ENCODE peak calls at places on chromosomes 13 and 19, in four cellular contexts. D is activated gamma-delta T cell treated with Interleukin-2 at 50 U/mL for 16 hours, W is mesenchymal stem cell, Z is fibroblast of the conjunctiva. U is an unnamed sample.

GRCh38 chr13:80924596-80924995 is 583.7 kb upstream of the SPRY2 start:
- DNase-seq in Z (no peak), W (peak), D (no peak), U (no peak)

GRCh38 chr19:46860846-46861690 is at the start of gene ARHGAP35:
- DNase-seq in W (no peak), Z (no peak), D (no peak), U (peak)

GRCh38 chr13:32426191-32426980 is 1.5 kb downstream of the N4BP2L1 start:
- DNase-seq in D (peak), W (peak), Z (no peak), U (no peak)

GRCh38 chr19:39237200-39238184 is 7.3 kb downstream of the IFNL3 start:
- DNase-seq in D (peak), Z (no peak), W (no peak), U (no peak)

GRCh38 chr19:40055832-40056504 is at the start of gene ZNF780B:
- DNase-seq in D (peak), Z (peak), W (peak), U (peak)

GRCh38 chr19:14871619-14872230 is 14.2 kb downstream of the OR7A17 start:
- DNase-seq in D (no peak), Z (no peak), W (no peak), U (no peak)

GRCh38 chr13:39603424-39603947 is 493 bp upstream of the LHFPL6 start:
- DNase-seq in D (no peak), W (peak), Z (no peak), U (no peak)

GRCh38 chr19:53772943-53773342 is 51.2 kb downstream of the NLRP12 start:
- DNase-seq in Z (peak), W (peak), D (peak), U (no peak)

GRCh38 chr19:18419699-18420460 is 682 bp downstream of the SSBP4 start:
- DNase-seq in D (peak), Z (no peak), W (peak), U (no peak)

GRCh38 chr13:21837841-21838551 is 167.1 kb downstream of the FGF9 start:
- DNase-seq in D (no peak), Z (no peak), W (no peak), U (no peak)

GRCh38 chr19:51365211-51366049 is 758 bp downstream of the ETFB start:
- DNase-seq in W (peak), Z (no peak), D (no peak), U (no peak)

GRCh38 chr19:43634877-43635560 is 4.6 kb downstream of the CADM4 start:
- DNase-seq in D (no peak), Z (no peak), W (no peak), U (no peak)

GRCh38 chr13:73069206-73069815 is 10.5 kb downstream of the KLF5 start:
- DNase-seq in W (no peak), D (no peak), Z (no peak), U (no peak)

GRCh38 chr13:59774511-59774911 is 389.2 kb downstream of the DIAPH3 start:
- DNase-seq in D (no peak), Z (peak), W (peak), U (no peak)

GRCh38 chr13:105774739-105775460 is 760.6 kb downstream of the EFNB2 start:
- DNase-seq in Z (no peak), D (no peak), W (peak), U (no peak)

GRCh38 chr13:32587014-32587773 is 942 bp downstream of the PDS5B start:
- DNase-seq in D (peak), Z (no peak), W (peak), U (peak)

GRCh38 chr19:29364224-29364726 is 151.3 kb upstream of the UQCRFS1 start:
- DNase-seq in Z (no peak), W (no peak), D (no peak), U (no peak)

GRCh38 chr13:41064493-41064892 is 3.2 kb downstream of the WBP4 start:
- DNase-seq in Z (peak), W (peak), D (no peak), U (no peak)

GRCh38 chr19:8361921-8362793 is 1.8 kb upstream of the ANGPTL4 start:
- DNase-seq in W (peak), Z (peak), D (no peak), U (peak)

GRCh38 chr13:38381840-38382239 is 32.2 kb downstream of the UFM1 start:
- DNase-seq in W (no peak), Z (no peak), D (no peak), U (no peak)

GRCh38 chr19:55347442-55348009 is 7.0 kb downstream of the COX6B2 start:
- DNase-seq in D (no peak), Z (no peak), W (no peak), U (no peak)

GRCh38 chr13:103517768-103518102 is 451.5 kb upstream of the SLC10A2 start:
- DNase-seq in W (no peak), Z (no peak), D (no peak), U (no peak)

GRCh38 chr19:19410553-19411550 is 5.4 kb downstream of the GATAD2A start:
- DNase-seq in Z (no peak), W (no peak), D (no peak), U (no peak)

GRCh38 chr19:1746401-1747284 is 6.7 kb upstream of the ONECUT3 start:
- DNase-seq in D (no peak), W (peak), Z (no peak), U (no peak)

GRCh38 chr19:42066075-42066754 is 3.8 kb downstream of the GRIK5 start:
- DNase-seq in W (peak), Z (no peak), D (no peak), U (no peak)

GRCh38 chr13:21674271-21675009 is 3.6 kb downstream of the FGF9 start:
- DNase-seq in W (no peak), Z (no peak), D (peak), U (no peak)

GRCh38 chr19:10617409-10618121 is 7.8 kb upstream of the SLC44A2 start:
- DNase-seq in W (peak), D (no peak), Z (no peak), U (no peak)

GRCh38 chr19:31578326-31578725 is 229.1 kb upstream of the TSHZ3 start:
- DNase-seq in W (no peak), Z (no peak), D (no peak), U (no peak)

GRCh38 chr19:30887042-30887441 is 462.2 kb downstream of the TSHZ3 start:
- DNase-seq in Z (no peak), W (no peak), D (no peak), U (no peak)

GRCh38 chr13:108779308-108779707 is 149.9 kb downstream of the MYO16 start:
- DNase-seq in D (no peak), W (no peak), Z (no peak), U (no peak)

GRCh38 chr13:77697208-77698103 is at the start of gene SLAIN1:
- DNase-seq in D (peak), W (peak), Z (no peak), U (peak)

GRCh38 chr13:57969961-57970360 is 338.4 kb downstream of the PCDH17 start:
- DNase-seq in Z (no peak), W (no peak), D (no peak), U (no peak)

GRCh38 chr19:39752390-39752789 is 14.6 kb upstream of the CLC start:
- DNase-seq in D (no peak), W (no peak), Z (no peak), U (no peak)

GRCh38 chr13:109272595-109273325 is 513.6 kb downstream of the IRS2 start:
- DNase-seq in W (peak), Z (no peak), D (no peak), U (no peak)

U was measured in suprapubic skin.